ENCODE peak calls at places on chromosome 20, in four cellular contexts. G is RWPE1, C is foreskin fibroblast, P is Peyer's patch. U is an unnamed sample.

GRCh38 chr20:37179671-37180524 is 550 bp upstream of the MROH8 start:
- DNase-seq in G (peak), C (peak), P (no peak), U (no peak)

GRCh38 chr20:19026901-19027644 is 185.4 kb upstream of the SLC24A3 start:
- DNase-seq in G (no peak), C (no peak), P (no peak), U (no peak)

GRCh38 chr20:56422131-56422823 is 10.2 kb downstream of the CASS4 start:
- DNase-seq in G (peak), C (peak), P (no peak), U (no peak)

GRCh38 chr20:59731371-59731770 is 127.0 kb downstream of the PHACTR3 start:
- DNase-seq in G (no peak), C (no peak), P (no peak), U (no peak)

GRCh38 chr20:32877507-32877906 is 18.8 kb downstream of the EFCAB8 start:
- DNase-seq in G (no peak), C (peak), P (no peak), U (no peak)

GRCh38 chr20:35091808-35092523 is 641 bp downstream of the TRPC4AP start:
- DNase-seq in G (peak), C (no peak), P (no peak), U (no peak)

GRCh38 chr20:39849664-39850063 is 839.4 kb downstream of the MAFB start:
- DNase-seq in G (peak), C (peak), P (peak), U (no peak)

GRCh38 chr20:51531141-51531710 is 11.3 kb downstream of the NFATC2 start:
- DNase-seq in G (peak), C (no peak), P (no peak), U (no peak)

GRCh38 chr20:24769878-24770627 is 179.0 kb upstream of the CST7 start:
- DNase-seq in G (no peak), C (no peak), P (peak), U (no peak)

GRCh38 chr20:32227316-32227715 is 19.6 kb downstream of the POFUT1 start:
- DNase-seq in G (no peak), C (no peak), P (no peak), U (no peak)

GRCh38 chr20:57428611-57429496 is 37.7 kb downstream of the RBM38 start:
- DNase-seq in G (no peak), C (no peak), P (no peak), U (no peak)

GRCh38 chr20:17023811-17024210 is 203.0 kb upstream of the PCSK2 start:
- DNase-seq in G (no peak), C (no peak), P (no peak), U (no peak)

GRCh38 chr20:50708845-50709555 is 17.7 kb upstream of the RIPOR3 start:
- DNase-seq in G (no peak), C (no peak), P (no peak), U (no peak)

GRCh38 chr20:47670913-47671312 is 114.4 kb downstream of the SULF2 start:
- DNase-seq in G (no peak), C (no peak), P (no peak), U (no peak)

GRCh38 chr20:33005132-33005566 is 916 bp upstream of the SUN5 start:
- DNase-seq in G (no peak), C (no peak), P (no peak), U (no peak)

GRCh38 chr20:2873747-2874041 is 413 bp downstream of the PTPRA start:
- DNase-seq in G (no peak), C (no peak), P (peak), U (no peak)

GRCh38 chr20:36314734-36315544 is 8.8 kb downstream of the DLGAP4 start:
- DNase-seq in G (no peak), C (no peak), P (no peak), U (no peak)

GRCh38 chr20:44810061-44810390 is 320 bp downstream of the RIMS4 start:
- DNase-seq in G (no peak), C (no peak), P (no peak), U (no peak)

GRCh38 chr20:40054311-40054710 is 634.7 kb downstream of the MAFB start:
- DNase-seq in G (no peak), C (no peak), P (no peak), U (no peak)

DNA sequence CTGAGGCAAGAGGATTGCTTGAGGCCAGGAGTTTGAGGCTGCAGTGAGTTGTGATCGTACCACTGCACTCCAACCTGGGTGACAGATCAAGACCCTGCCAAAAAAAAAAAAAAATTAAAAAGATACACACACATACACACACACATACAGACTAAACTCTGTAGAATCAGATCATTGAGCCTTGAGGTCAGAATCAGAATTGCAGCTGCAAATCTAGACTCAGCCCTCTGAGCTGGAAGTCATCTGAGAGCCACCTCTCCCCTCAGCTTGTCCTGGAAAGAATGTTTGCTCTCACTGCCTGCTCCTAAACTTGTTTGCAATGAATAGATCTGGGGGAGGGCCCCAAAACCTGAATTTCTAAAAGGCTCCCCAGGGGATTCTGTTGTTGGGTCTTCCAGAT is 41.4 kb upstream of the ANGPT4 start:
- DNase-seq in G (no peak), C (peak), P (no peak), U (no peak)
- TF ChIP-seq CTCF in G (no peak), C (peak), P (no peak), U (no peak)

GRCh38 chr20:63908008-63908682 is 13.2 kb downstream of the DNAJC5 start:
- DNase-seq in G (no peak), C (no peak), P (peak), U (no peak)

GRCh38 chr20:63900373-63900772 is 5.4 kb downstream of the DNAJC5 start:
- DNase-seq in G (no peak), C (no peak), P (no peak), U (no peak)

GRCh38 chr20:63897978-63898561 is 3.1 kb downstream of the DNAJC5 start:
- DNase-seq in G (no peak), C (no peak), P (no peak), U (no peak)

GRCh38 chr20:63898882-63899558 is 4.1 kb downstream of the DNAJC5 start:
- DNase-seq in G (no peak), C (no peak), P (no peak), U (no peak)

GRCh38 chr20:63903796-63904570 is 9.1 kb downstream of the DNAJC5 start:
- DNase-seq in G (no peak), C (no peak), P (no peak), U (no peak)
- TF ChIP-seq CTCF in G (no peak), C (no peak), P (no peak), U (no peak)

GRCh38 chr20:20820104-20820503 is 107.7 kb upstream of the RALGAPA2 start:
- DNase-seq in G (no peak), C (no peak), P (no peak), U (no peak)
- TF ChIP-seq CTCF in G (no peak), C (peak), P (no peak), U (no peak)

DNA sequence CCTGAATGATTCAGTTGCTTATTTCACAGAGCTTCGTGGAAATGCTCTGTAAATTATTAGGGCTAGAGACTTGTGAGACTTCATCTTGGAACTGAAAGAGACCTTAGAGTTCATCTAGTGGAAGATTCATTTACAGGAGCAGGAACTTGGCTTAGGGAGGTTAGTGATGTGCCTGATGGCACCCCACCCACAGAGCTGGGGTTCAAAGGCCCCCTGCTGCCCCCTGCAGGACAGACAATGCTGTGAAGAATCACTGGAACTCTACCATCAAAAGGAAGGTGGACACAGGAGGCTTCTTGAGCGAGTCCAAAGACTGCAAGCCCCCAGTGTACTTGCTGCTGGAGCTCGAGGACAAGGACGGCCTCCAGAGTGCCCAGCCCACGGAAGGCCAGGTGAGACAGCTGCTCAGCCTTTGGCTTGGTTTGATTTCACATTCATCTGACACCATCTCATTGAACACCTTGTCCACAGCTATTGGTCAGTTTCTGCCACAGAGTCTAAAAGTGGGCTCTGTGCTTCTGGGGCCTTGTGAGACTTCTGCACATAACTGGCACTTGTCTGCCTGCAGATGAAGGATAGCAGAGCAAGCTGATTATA is 25.1 kb downstream of the MYBL2 start:
- DNase-seq in G (peak), C (no peak), P (peak), U (peak)
- TF ChIP-seq CTCF in G (peak), C (peak), P (peak), U (peak)

GRCh38 chr20:53660947-53661381 is 67.3 kb upstream of the ZNF217 start:
- DNase-seq in G (no peak), C (no peak), P (no peak), U (no peak)
- TF ChIP-seq CTCF in G (no peak), C (no peak), P (no peak), U (no peak)

DNA sequence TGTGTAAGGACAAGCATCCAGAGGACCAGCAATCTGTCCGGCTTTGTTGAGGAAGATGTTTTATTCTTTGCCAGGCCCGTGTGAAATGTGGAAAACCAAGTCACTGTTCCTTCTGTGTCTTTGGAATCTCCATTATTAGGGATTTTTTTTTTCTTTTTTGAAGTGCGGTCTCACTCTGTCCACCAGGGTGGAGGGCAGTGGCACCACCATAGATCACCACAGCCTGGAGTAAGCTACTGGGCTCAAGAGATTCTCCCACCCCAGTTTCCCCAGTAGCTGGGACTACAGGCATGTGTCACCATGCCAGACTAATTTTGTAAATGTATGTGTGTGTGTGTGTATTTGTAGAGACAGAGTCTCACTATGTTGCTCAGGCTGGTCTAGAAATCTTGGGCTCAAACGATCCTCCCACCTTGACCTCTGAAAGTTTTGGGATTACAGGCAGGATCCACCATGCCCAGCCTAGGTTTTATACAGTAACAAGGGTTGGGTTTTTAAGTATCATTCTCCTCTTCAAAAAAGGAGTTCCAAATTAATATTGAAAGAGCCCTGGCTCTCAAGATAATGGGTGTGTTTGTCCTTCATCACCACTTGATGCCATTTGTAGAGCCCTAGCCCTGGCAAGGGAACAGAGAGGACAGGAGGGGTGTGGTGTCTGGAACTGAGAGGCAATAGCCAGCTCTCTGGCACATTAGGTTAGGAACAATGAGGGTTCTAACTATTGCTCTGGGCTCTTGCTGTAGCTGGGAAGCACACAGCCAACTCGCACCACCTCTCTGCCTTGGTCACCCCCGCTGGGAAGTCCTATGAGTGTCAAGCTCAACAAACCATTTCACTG is 3.1 kb downstream of the LAMP5 start:
- DNase-seq in G (no peak), C (no peak), P (no peak), U (no peak)
- TF ChIP-seq CTCF in G (no peak), C (no peak), P (no peak), U (no peak)

GRCh38 chr20:21529863-21530262 is 16.0 kb upstream of the NKX2-2 start:
- DNase-seq in G (no peak), C (no peak), P (no peak), U (no peak)
- TF ChIP-seq CTCF in G (no peak), C (peak), P (no peak), U (no peak)

GRCh38 chr20:62141397-62142251 is 1.6 kb downstream of the PSMA7 start:
- DNase-seq in G (no peak), C (peak), P (peak), U (no peak)
- TF ChIP-seq CTCF in G (no peak), C (peak), P (no peak), U (no peak)

U was measured in activated B cell treated with CpG ODN at 0.5 μM for 24 hours.